ENCODE peak calls at places on chromosomes 5 and 9, in four cellular contexts. Y, S, O and T are unnamed samples.

GRCh38 chr5:62582198-62582597 is 3.6 kb downstream of the LRRC70 start:
- DNase-seq in Y (no peak), S (no peak), O (no peak), T (no peak)

GRCh38 chr5:157744055-157745011 is 821 bp downstream of the LSM11 start:
- DNase-seq in Y (no peak), S (peak), O (peak), T (no peak)

GRCh38 chr5:107112207-107112606 is 558.5 kb downstream of the EFNA5 start:
- DNase-seq in Y (no peak), S (no peak), O (no peak), T (peak)

GRCh38 chr5:169272111-169272510 is 28.8 kb downstream of the SLIT3 start:
- DNase-seq in Y (no peak), S (no peak), O (no peak), T (no peak)

GRCh38 chr5:118545050-118545449 is 443.3 kb downstream of the DTWD2 start:
- DNase-seq in Y (no peak), S (no peak), O (no peak), T (no peak)

GRCh38 chr5:107519900-107520354 is 150.8 kb downstream of the EFNA5 start:
- DNase-seq in Y (no peak), S (no peak), O (no peak), T (peak)

GRCh38 chr5:172680921-172681320 is 39.9 kb downstream of the NEURL1B start:
- DNase-seq in Y (no peak), S (no peak), O (no peak), T (no peak)

GRCh38 chr9:35993976-35994720 is 36.2 kb upstream of the OR2S2 start:
- DNase-seq in Y (no peak), S (no peak), O (no peak), T (no peak)

GRCh38 chr5:104512063-104512798 is 949.6 kb upstream of the NUDT12 start:
- DNase-seq in Y (no peak), S (no peak), O (no peak), T (no peak)

GRCh38 chr5:150139334-150139733 is 16.3 kb downstream of the PDGFRB start:
- DNase-seq in Y (no peak), S (no peak), O (no peak), T (no peak)

GRCh38 chr9:21527579-21527978 is 45.5 kb upstream of the IFNE start:
- DNase-seq in Y (no peak), S (no peak), O (no peak), T (no peak)

GRCh38 chr9:94796687-94797086 is 70.2 kb downstream of the AOPEP start:
- DNase-seq in Y (no peak), S (no peak), O (no peak), T (no peak)

GRCh38 chr5:127757576-127757975 is 54.4 kb downstream of the CCDC192 start:
- DNase-seq in Y (no peak), S (peak), O (no peak), T (peak)

GRCh38 chr5:71810456-71811181 is 91.5 kb downstream of the CARTPT start:
- DNase-seq in Y (no peak), S (no peak), O (no peak), T (no peak)

GRCh38 chr9:109766351-109766750 is 13.6 kb upstream of the PALM2AKAP2 start:
- DNase-seq in Y (peak), S (no peak), O (no peak), T (no peak)

GRCh38 chr5:38780950-38781349 is 64.9 kb upstream of the OSMR start:
- DNase-seq in Y (no peak), S (no peak), O (no peak), T (peak)

GRCh38 chr5:81948349-81948748 is 23.5 kb upstream of the ATG10 start:
- DNase-seq in Y (no peak), S (no peak), O (no peak), T (no peak)

GRCh38 chr9:38651400-38652042 is 31.1 kb upstream of the ANKRD18A start:
- DNase-seq in Y (no peak), S (no peak), O (no peak), T (no peak)

GRCh38 chr5:2282034-2282690 is 399.4 kb upstream of the IRX4 start:
- DNase-seq in Y (no peak), S (no peak), O (no peak), T (no peak)

GRCh38 chr5:608286-609087 is 3.7 kb upstream of the CEP72 start:
- DNase-seq in Y (no peak), S (no peak), O (no peak), T (no peak)

GRCh38 chr5:5288236-5288635 is 134.2 kb upstream of the ICE1 start:
- DNase-seq in Y (no peak), S (no peak), O (no peak), T (no peak)

GRCh38 chr5:112419596-112420110 is 576 bp upstream of the EPB41L4A start:
- DNase-seq in Y (no peak), S (peak), O (peak), T (no peak)

GRCh38 chr9:69397384-69398214 is 72.6 kb downstream of the ENTREP1 start:
- DNase-seq in Y (no peak), S (no peak), O (no peak), T (no peak)

DNA sequence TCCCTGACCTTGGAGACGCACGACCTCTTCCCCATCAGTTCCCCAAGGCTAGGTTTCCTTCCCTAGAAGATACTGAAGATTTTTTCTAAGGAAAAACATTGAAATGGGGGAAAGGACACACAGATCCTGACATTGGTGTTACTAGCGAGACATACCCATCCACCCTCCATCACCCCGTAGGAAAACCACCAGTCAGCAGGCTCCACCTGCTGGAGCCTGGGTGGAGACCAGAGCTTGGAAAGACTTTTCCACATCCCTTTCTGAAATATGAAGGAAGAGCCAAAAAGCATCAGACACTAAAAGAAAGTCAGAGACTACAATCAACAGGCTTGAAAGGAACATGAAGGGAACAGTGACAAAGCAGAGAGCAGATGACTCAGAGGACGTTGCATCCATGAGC is 638.0 kb downstream of the IRX1 start:
- DNase-seq in Y (no peak), S (no peak), O (no peak), T (no peak)
- TF ChIP-seq CTCF in Y (no peak), S (no peak), O (no peak), T (no peak)

GRCh38 chr5:74490814-74491213 is 149.7 kb downstream of the ENC1 start:
- DNase-seq in Y (no peak), S (no peak), O (no peak), T (no peak)

GRCh38 chr5:74497706-74498105 is 142.8 kb downstream of the ENC1 start:
- DNase-seq in Y (no peak), S (no peak), O (no peak), T (no peak)

GRCh38 chr5:74499236-74499635 is 141.3 kb downstream of the ENC1 start:
- DNase-seq in Y (no peak), S (no peak), O (no peak), T (no peak)

GRCh38 chr5:74492230-74492629 is 148.3 kb downstream of the ENC1 start:
- DNase-seq in Y (no peak), S (no peak), O (no peak), T (no peak)

GRCh38 chr5:74493426-74493825 is 147.1 kb downstream of the ENC1 start:
- DNase-seq in Y (no peak), S (no peak), O (no peak), T (no peak)
- H3K4me3 ChIP-seq in Y (no peak), S (no peak), O (no peak), T (no peak)

GRCh38 chr5:148913493-148913892 is 87.1 kb downstream of the ADRB2 start:
- DNase-seq in Y (no peak), S (no peak), O (no peak), T (no peak)

GRCh38 chr5:148911386-148911785 is 85.0 kb downstream of the ADRB2 start:
- DNase-seq in Y (no peak), S (no peak), O (no peak), T (no peak)

GRCh38 chr5:148912146-148912545 is 85.7 kb downstream of the ADRB2 start:
- DNase-seq in Y (no peak), S (no peak), O (no peak), T (no peak)

GRCh38 chr5:148913985-148914421 is 87.6 kb downstream of the ADRB2 start:
- DNase-seq in Y (peak), S (no peak), O (no peak), T (no peak)

DNA sequence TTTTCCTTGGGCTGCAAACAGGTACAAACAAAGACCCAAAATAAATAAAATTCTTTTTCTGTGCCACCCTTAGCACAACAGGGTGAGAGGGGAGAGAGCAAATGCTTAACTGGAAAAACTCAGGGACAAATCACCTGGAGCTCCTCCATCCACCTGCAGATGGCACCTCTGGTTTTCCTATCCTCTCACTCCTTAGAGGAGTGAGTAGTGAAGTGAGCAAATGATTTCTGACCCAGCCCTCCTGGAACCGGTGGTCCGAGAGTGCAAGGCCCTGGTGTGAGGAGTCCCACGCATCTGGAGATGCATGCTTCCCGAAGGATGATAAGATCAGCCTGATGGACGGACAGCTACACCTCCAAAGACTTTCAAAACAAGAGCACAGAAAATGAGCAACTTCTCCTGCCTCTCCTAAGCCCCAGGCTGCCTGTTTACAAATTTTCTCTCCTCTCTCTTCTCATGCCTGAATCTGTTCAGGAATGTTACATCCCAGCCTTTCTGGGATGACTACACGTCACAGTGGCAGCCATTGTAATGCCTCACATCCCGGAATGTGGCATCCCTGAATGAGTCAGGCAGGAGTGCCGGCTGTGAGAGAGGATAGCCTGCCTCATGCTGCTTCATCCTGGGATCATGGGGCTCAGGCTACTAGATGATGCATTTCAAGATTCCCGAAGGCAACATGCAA is 86.4 kb downstream of the ADRB2 start:
- DNase-seq in Y (peak), S (no peak), O (no peak), T (peak)
- TF ChIP-seq CTCF in Y (peak), S (no peak), O (peak), T (peak)

GRCh38 chr5:140112685-140113179 is 1.2 kb upstream of the PURA start:
- DNase-seq in Y (no peak), S (no peak), O (no peak), T (no peak)
- H3K4me3 ChIP-seq in Y (peak), S (peak), O (peak), T (peak)

DNA sequence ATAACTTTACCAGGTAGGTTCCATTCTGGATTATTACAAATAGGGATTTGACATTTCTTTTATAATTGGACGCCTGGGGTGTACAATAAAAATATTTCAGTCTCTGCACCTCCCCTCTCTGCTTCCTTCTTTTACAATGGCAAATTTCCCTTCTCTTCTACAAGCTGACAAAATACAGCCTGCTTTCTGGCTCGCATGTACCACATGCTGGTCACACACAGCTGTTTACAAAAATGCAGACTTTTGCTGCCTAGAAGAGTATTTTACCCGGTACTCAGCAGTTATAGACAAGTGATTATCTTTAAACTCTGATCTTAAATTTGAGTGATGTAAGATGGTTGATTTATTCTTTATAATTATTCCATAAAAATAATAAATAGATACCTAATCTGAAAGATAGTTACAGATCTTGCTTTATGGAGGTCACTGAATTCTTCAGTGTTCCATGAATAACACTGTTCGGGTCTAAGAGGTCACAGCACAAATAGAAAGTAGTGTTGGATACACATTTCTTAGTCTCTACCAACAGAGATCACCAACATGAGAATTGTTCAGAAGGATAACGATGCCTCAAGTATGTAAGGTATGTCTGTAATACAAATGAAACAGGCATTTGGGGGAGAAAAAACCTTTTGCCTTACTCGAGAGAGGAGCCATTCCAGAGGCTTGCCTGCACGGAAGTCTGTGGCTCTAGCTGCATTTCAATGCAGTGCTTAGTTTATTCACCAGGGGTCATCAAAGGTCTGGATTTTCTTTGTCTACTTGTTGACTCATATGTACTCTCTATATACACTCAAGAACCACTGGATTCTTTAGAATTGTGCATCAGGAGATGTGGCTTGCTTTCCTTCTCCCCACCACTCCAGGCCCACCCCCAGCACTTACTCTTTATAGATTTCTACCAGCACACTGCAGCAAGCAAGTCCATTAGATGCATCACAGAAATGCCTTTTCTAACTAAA is 206.6 kb upstream of the RFX3 start:
- DNase-seq in Y (peak), S (no peak), O (no peak), T (peak)
- TF ChIP-seq CTCF in Y (peak), S (peak), O (peak), T (peak)